ENCODE peak calls at places on chromosomes 13 and 19, in nine cellular contexts. One of them, this sample, is unnamed. For H3K27me3, the result is how much of the 10 kb centered on the place peaks cover.

GRCh38 chr19:35107541-35107939 is 8.1 kb upstream of the FXYD3 start:
- DNase-seq in pancreas: no peak
- DNase-seq in heart left ventricle: no peak
- DNase-seq in uterus: no peak
- DNase-seq in SK-N-SH: no peak
- DNase-seq in thoracic aorta: no peak
- DNase-seq in brain microvascular endothelial cell: peak
- DNase-seq in right lobe of liver: no peak
- DNase-seq in lung: no peak
- DNase-seq in this sample: peak

GRCh38 chr19:29006057-29006735 is 206.8 kb downstream of the UQCRFS1 start:
- DNase-seq in pancreas: no peak
- DNase-seq in heart left ventricle: no peak
- DNase-seq in uterus: no peak
- DNase-seq in SK-N-SH: no peak
- DNase-seq in thoracic aorta: no peak
- DNase-seq in brain microvascular endothelial cell: no peak
- DNase-seq in right lobe of liver: no peak
- DNase-seq in lung: no peak
- DNase-seq in this sample: no peak

GRCh38 chr13:20716951-20717350 is 13.5 kb downstream of the IL17D start:
- DNase-seq in pancreas: no peak
- DNase-seq in heart left ventricle: no peak
- DNase-seq in uterus: no peak
- DNase-seq in SK-N-SH: no peak
- DNase-seq in thoracic aorta: no peak
- DNase-seq in brain microvascular endothelial cell: no peak
- DNase-seq in right lobe of liver: no peak
- DNase-seq in lung: no peak
- DNase-seq in this sample: peak

GRCh38 chr13:37074703-37075102 is 15.2 kb upstream of the SUPT20H start:
- DNase-seq in pancreas: no peak
- DNase-seq in heart left ventricle: no peak
- DNase-seq in uterus: no peak
- DNase-seq in SK-N-SH: peak
- DNase-seq in thoracic aorta: no peak
- DNase-seq in brain microvascular endothelial cell: no peak
- DNase-seq in right lobe of liver: no peak
- DNase-seq in lung: no peak
- DNase-seq in this sample: no peak

GRCh38 chr19:45247136-45247535 is 1.9 kb upstream of the EXOC3L2 start:
- DNase-seq in pancreas: no peak
- DNase-seq in heart left ventricle: no peak
- DNase-seq in uterus: no peak
- DNase-seq in SK-N-SH: no peak
- DNase-seq in thoracic aorta: no peak
- DNase-seq in brain microvascular endothelial cell: no peak
- DNase-seq in right lobe of liver: no peak
- DNase-seq in lung: no peak
- DNase-seq in this sample: no peak

GRCh38 chr13:23212621-23213020 is 31.8 kb downstream of the SGCG start:
- DNase-seq in pancreas: no peak
- DNase-seq in heart left ventricle: no peak
- DNase-seq in uterus: no peak
- DNase-seq in SK-N-SH: no peak
- DNase-seq in thoracic aorta: no peak
- DNase-seq in brain microvascular endothelial cell: peak
- DNase-seq in right lobe of liver: no peak
- DNase-seq in lung: no peak
- DNase-seq in this sample: no peak

GRCh38 chr13:27797228-27797624 is 4.9 kb downstream of the GSX1 start:
- DNase-seq in pancreas: no peak
- DNase-seq in heart left ventricle: no peak
- DNase-seq in uterus: no peak
- DNase-seq in SK-N-SH: no peak
- DNase-seq in thoracic aorta: no peak
- DNase-seq in brain microvascular endothelial cell: peak
- DNase-seq in right lobe of liver: no peak
- DNase-seq in lung: no peak
- DNase-seq in this sample: no peak

GRCh38 chr19:40321076-40321475 is 27.1 kb downstream of the C19orf47 start:
- DNase-seq in pancreas: no peak
- DNase-seq in heart left ventricle: no peak
- DNase-seq in uterus: no peak
- DNase-seq in SK-N-SH: no peak
- DNase-seq in thoracic aorta: no peak
- DNase-seq in brain microvascular endothelial cell: no peak
- DNase-seq in right lobe of liver: no peak
- DNase-seq in lung: no peak
- DNase-seq in this sample: no peak

GRCh38 chr13:44437356-44438233 is 64.0 kb downstream of the SERP2 start:
- DNase-seq in pancreas: no peak
- DNase-seq in heart left ventricle: no peak
- DNase-seq in uterus: no peak
- DNase-seq in SK-N-SH: no peak
- DNase-seq in thoracic aorta: no peak
- DNase-seq in brain microvascular endothelial cell: no peak
- DNase-seq in right lobe of liver: no peak
- DNase-seq in lung: no peak
- DNase-seq in this sample: no peak

GRCh38 chr13:34145061-34145460 is 327.1 kb downstream of the RFC3 start:
- DNase-seq in pancreas: no peak
- DNase-seq in heart left ventricle: no peak
- DNase-seq in uterus: no peak
- DNase-seq in SK-N-SH: no peak
- DNase-seq in thoracic aorta: no peak
- DNase-seq in brain microvascular endothelial cell: no peak
- DNase-seq in right lobe of liver: no peak
- DNase-seq in lung: no peak
- DNase-seq in this sample: no peak

GRCh38 chr13:38518328-38518727 is 168.5 kb upstream of the FREM2 start:
- DNase-seq in pancreas: no peak
- DNase-seq in heart left ventricle: no peak
- DNase-seq in uterus: no peak
- DNase-seq in SK-N-SH: no peak
- DNase-seq in thoracic aorta: no peak
- DNase-seq in brain microvascular endothelial cell: no peak
- DNase-seq in right lobe of liver: no peak
- DNase-seq in lung: no peak
- DNase-seq in this sample: no peak

DNA sequence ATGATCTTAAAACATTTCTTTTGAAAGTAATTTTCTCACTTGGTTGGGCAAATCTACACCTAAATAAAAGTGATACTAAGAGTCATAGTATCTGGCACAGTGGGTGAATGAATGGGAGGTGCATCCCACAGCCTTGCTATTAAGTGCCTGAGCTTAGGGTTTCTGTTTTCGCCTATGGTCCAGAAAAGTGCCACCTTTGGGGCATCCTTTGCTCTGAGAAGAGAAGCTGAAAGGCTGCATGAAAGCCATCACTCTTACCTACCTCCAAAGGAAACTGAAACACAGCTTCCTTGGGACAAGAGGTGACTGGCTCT is 55.6 kb upstream of the AKAP11 start:
- DNase-seq in pancreas: no peak
- DNase-seq in heart left ventricle: no peak
- DNase-seq in uterus: no peak
- DNase-seq in SK-N-SH: no peak
- DNase-seq in thoracic aorta: no peak
- DNase-seq in brain microvascular endothelial cell: no peak
- DNase-seq in right lobe of liver: no peak
- DNase-seq in lung: no peak
- DNase-seq in this sample: no peak
- TF ChIP-seq CTCF in pancreas: no peak
- TF ChIP-seq CTCF in heart left ventricle: no peak
- TF ChIP-seq CTCF in uterus: no peak
- TF ChIP-seq CTCF in SK-N-SH: no peak
- TF ChIP-seq CTCF in thoracic aorta: no peak
- TF ChIP-seq CTCF in brain microvascular endothelial cell: no peak
- TF ChIP-seq CTCF in right lobe of liver: no peak
- TF ChIP-seq CTCF in lung: no peak
- TF ChIP-seq CTCF in this sample: no peak

GRCh38 chr19:12095111-12095790 is 30.7 kb downstream of the ZNF844 start:
- DNase-seq in pancreas: no peak
- DNase-seq in heart left ventricle: no peak
- DNase-seq in uterus: no peak
- DNase-seq in SK-N-SH: no peak
- DNase-seq in thoracic aorta: no peak
- DNase-seq in brain microvascular endothelial cell: no peak
- DNase-seq in right lobe of liver: no peak
- DNase-seq in lung: no peak
- DNase-seq in this sample: no peak

GRCh38 chr19:12090807-12091206 is 26.3 kb downstream of the ZNF844 start:
- DNase-seq in pancreas: peak
- DNase-seq in heart left ventricle: peak
- DNase-seq in uterus: peak
- DNase-seq in SK-N-SH: peak
- DNase-seq in thoracic aorta: peak
- DNase-seq in brain microvascular endothelial cell: peak
- DNase-seq in right lobe of liver: peak
- DNase-seq in lung: peak
- DNase-seq in this sample: peak

GRCh38 chr19:12093777-12094176 is 29.2 kb downstream of the ZNF844 start:
- DNase-seq in pancreas: no peak
- DNase-seq in heart left ventricle: no peak
- DNase-seq in uterus: no peak
- DNase-seq in SK-N-SH: no peak
- DNase-seq in thoracic aorta: no peak
- DNase-seq in brain microvascular endothelial cell: no peak
- DNase-seq in right lobe of liver: no peak
- DNase-seq in lung: no peak
- DNase-seq in this sample: no peak

GRCh38 chr19:12098040-12098439 is 33.5 kb downstream of the ZNF844 start:
- DNase-seq in pancreas: no peak
- DNase-seq in heart left ventricle: no peak
- DNase-seq in uterus: no peak
- DNase-seq in SK-N-SH: no peak
- DNase-seq in thoracic aorta: no peak
- DNase-seq in brain microvascular endothelial cell: no peak
- DNase-seq in right lobe of liver: no peak
- DNase-seq in lung: no peak
- DNase-seq in this sample: no peak

DNA sequence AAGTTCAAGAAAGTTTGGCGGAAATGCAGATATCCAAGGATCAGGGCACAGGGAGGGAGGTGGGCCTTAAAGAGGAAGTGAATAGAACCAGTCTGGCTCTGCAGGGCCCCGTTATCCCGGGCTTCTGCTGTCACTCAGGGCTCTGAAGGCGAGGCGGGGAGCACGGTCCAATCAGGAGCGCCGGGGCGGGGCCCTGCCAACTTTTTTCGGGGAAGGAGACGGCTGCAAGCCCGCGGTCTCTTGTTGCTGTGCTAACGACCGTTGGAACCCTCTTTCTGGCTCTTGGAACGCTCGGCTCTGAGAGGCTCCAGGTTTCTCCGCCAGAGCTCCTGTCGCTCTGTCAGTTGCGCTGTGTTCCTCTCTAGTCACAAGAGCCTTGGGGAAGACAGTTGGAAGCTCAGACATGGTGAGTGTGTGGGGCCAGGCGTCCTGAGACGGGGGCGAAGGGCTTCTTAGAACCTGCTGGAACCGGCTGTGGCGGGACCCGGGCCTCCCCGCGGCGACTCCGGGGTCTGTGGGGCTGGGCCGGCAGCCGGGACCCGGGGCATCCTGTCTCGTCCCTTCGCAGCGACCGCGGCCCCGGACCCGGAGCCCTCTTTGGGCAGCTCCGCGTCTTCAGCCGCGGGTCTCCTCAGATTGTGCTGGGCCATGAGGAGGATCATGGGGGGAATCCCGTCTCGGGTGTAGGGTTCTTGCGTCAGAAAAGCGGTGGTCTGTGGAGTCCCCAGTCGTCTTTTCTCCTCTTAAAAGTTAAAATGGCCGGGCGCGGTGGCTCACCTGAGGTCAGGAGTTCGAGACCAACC is 27.7 kb downstream of the ZNF844 start:
- DNase-seq in pancreas: peak
- DNase-seq in heart left ventricle: peak
- DNase-seq in uterus: peak
- DNase-seq in SK-N-SH: no peak
- DNase-seq in thoracic aorta: peak
- DNase-seq in brain microvascular endothelial cell: peak
- DNase-seq in right lobe of liver: peak
- DNase-seq in lung: peak
- DNase-seq in this sample: peak
- H3K4me3 ChIP-seq in pancreas: peak
- H3K4me3 ChIP-seq in heart left ventricle: peak
- H3K4me3 ChIP-seq in uterus: peak
- H3K4me3 ChIP-seq in SK-N-SH: no peak
- H3K4me3 ChIP-seq in thoracic aorta: peak
- H3K4me3 ChIP-seq in brain microvascular endothelial cell: peak
- H3K4me3 ChIP-seq in right lobe of liver: peak
- H3K4me3 ChIP-seq in lung: peak
- H3K4me3 ChIP-seq in this sample: peak

DNA sequence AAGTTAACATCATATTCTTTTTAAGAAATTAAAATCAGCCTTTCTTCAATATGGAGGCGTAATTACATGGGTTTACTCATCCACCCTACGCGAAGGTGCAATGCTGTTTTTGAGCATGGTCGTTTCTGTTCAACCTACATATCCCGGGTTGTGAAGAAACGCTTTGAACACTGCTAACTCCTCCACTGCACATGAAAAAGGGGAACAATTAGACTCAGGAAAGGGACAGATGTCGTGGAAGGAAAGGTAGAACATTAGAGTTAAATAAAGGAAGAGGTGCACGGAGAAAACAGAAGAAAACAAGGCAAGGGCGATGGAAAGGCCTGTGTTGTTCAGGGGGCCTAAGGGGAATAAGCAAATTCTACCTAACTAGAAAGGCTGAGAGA is 4.1 kb downstream of the ZIC5 start:
- DNase-seq in pancreas: no peak
- DNase-seq in heart left ventricle: no peak
- DNase-seq in uterus: no peak
- DNase-seq in SK-N-SH: peak
- DNase-seq in thoracic aorta: no peak
- DNase-seq in brain microvascular endothelial cell: no peak
- DNase-seq in right lobe of liver: no peak
- DNase-seq in lung: no peak
- DNase-seq in this sample: no peak
- H3K27me3 ChIP-seq in pancreas: under half
- H3K27me3 ChIP-seq in heart left ventricle: half or more
- H3K27me3 ChIP-seq in uterus: half or more
- H3K27me3 ChIP-seq in SK-N-SH: half or more
- H3K27me3 ChIP-seq in thoracic aorta: under half
- H3K27me3 ChIP-seq in brain microvascular endothelial cell: under half
- H3K27me3 ChIP-seq in right lobe of liver: half or more
- H3K27me3 ChIP-seq in lung: under half
- H3K27me3 ChIP-seq in this sample: half or more

DNA sequence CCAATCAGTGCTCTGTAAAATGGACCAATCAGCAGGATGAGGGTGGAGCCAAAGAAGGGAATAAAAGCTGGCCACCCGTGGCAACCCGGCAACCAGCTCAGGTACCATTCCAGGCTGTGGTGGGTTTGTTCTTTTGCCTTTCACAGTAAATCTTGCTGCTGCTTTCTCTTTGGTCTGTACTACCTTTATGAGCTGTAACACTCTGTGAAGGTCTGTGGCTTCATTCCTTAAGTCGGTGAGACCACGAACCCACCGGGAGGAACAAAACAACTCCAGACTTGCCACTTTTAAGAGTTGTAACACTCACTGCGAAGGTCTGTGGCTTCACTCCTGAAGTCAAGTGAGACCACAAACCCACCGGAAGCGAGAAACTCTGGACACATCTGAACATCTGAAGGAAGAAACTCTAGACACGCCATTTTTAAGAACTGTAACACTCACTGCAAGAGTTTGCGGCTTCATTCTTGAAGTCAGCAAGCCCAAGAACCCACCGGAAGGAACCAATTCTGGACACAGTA is 16.5 kb upstream of the SPACA6 start:
- DNase-seq in pancreas: no peak
- DNase-seq in heart left ventricle: no peak
- DNase-seq in uterus: no peak
- DNase-seq in SK-N-SH: no peak
- DNase-seq in thoracic aorta: no peak
- DNase-seq in brain microvascular endothelial cell: no peak
- DNase-seq in right lobe of liver: no peak
- DNase-seq in lung: no peak
- DNase-seq in this sample: no peak
- TF ChIP-seq CTCF in pancreas: no peak
- TF ChIP-seq CTCF in heart left ventricle: no peak
- TF ChIP-seq CTCF in uterus: no peak
- TF ChIP-seq CTCF in SK-N-SH: no peak
- TF ChIP-seq CTCF in thoracic aorta: no peak
- TF ChIP-seq CTCF in brain microvascular endothelial cell: no peak
- TF ChIP-seq CTCF in right lobe of liver: no peak
- TF ChIP-seq CTCF in lung: no peak
- TF ChIP-seq CTCF in this sample: no peak

This sample was measured in dorsolateral prefrontal cortex.